ENCODE peak calls at places on chromosomes 2 and 18, in seven cellular contexts. F is fibroblast of lung, B is SK-N-SH, X is mesenchymal stem cell, C is A549, A is endothelial cell of umbilical vein, T is mesendoderm. S is an unnamed sample.

GRCh38 chr2:216017365-216017764 is 4.0 kb upstream of the MREG start:
- DNase-seq in F (no peak), B (peak; percentile 63), X (peak; percentile 40), C (peak; percentile 16), A (no peak), T (no peak), S (peak; percentile 91)

GRCh38 chr2:75226099-75226498 is 26.8 kb upstream of the TACR1 start:
- DNase-seq in F (no peak), B (no peak), X (no peak), C (no peak), A (no peak), T (no peak), S (no peak)

GRCh38 chr2:48085888-48086287 is 179.6 kb upstream of the FBXO11 start:
- DNase-seq in F (no peak), B (no peak), X (no peak), C (no peak), A (no peak), T (no peak), S (no peak)

GRCh38 chr2:100105678-100106054 is 36.7 kb downstream of the AFF3 start:
- DNase-seq in F (peak; percentile 14), B (no peak), X (peak; percentile 61), C (no peak), A (no peak), T (peak; percentile 63), S (no peak)

GRCh38 chr2:73260338-73260984 is 23.8 kb downstream of the FBXO41 start:
- DNase-seq in F (peak; percentile 34), B (peak; percentile 74), X (peak; percentile 48), C (peak; percentile 76), A (peak; percentile 43), T (peak; percentile 77), S (peak; percentile 13)

GRCh38 chr18:54926593-54927297 is 32.5 kb downstream of the CCDC68 start:
- DNase-seq in F (peak; percentile 39), B (no peak), X (no peak), C (no peak), A (no peak), T (no peak), S (no peak)

GRCh38 chr18:10838594-10838993 is 310.8 kb downstream of the PIEZO2 start:
- DNase-seq in F (peak; percentile 97), B (no peak), X (peak; percentile 94), C (no peak), A (no peak), T (no peak), S (no peak)

GRCh38 chr2:234677758-234678538 is 181.1 kb upstream of the ARL4C start:
- DNase-seq in F (peak; percentile 58), B (no peak), X (peak; percentile 71), C (peak; percentile 71), A (no peak), T (no peak), S (no peak)

GRCh38 chr2:203949228-203949627 is 12.7 kb downstream of the ICOS start:
- DNase-seq in F (peak; percentile 8), B (no peak), X (peak; percentile 10), C (no peak), A (no peak), T (no peak), S (no peak)

GRCh38 chr2:223114170-223114569 is 62.2 kb downstream of the KCNE4 start:
- DNase-seq in F (no peak), B (no peak), X (no peak), C (no peak), A (peak; percentile 95), T (no peak), S (no peak)

GRCh38 chr2:3314626-3315025 is 63.0 kb downstream of the EIPR1 start:
- DNase-seq in F (no peak), B (peak; percentile 65), X (no peak), C (no peak), A (no peak), T (no peak), S (no peak)

GRCh38 chr2:15038373-15039364 is 406.2 kb downstream of the LRATD1 start:
- DNase-seq in F (peak; percentile 36), B (no peak), X (no peak), C (no peak), A (no peak), T (no peak), S (no peak)

GRCh38 chr2:97840198-97840597 is 126.8 kb downstream of the ZAP70 start:
- DNase-seq in F (no peak), B (no peak), X (no peak), C (no peak), A (no peak), T (no peak), S (no peak)

GRCh38 chr2:144412727-144413126 is 107.2 kb downstream of the ZEB2 start:
- DNase-seq in F (peak; percentile 66), B (no peak), X (no peak), C (no peak), A (no peak), T (no peak), S (no peak)

GRCh38 chr2:86645752-86646151 is 22.1 kb upstream of the RNF103 start:
- DNase-seq in F (no peak), B (no peak), X (no peak), C (no peak), A (no peak), T (peak; percentile 37), S (no peak)

GRCh38 chr2:94986392-94986963 is 39.0 kb upstream of the MAL start:
- DNase-seq in F (peak; percentile 73), B (peak; percentile 63), X (no peak), C (peak; percentile 71), A (peak; percentile 52), T (peak; percentile 74), S (peak; percentile 42)

GRCh38 chr2:211175956-211176355 is 619.6 kb downstream of the CPS1 start:
- DNase-seq in F (no peak), B (no peak), X (no peak), C (no peak), A (no peak), T (no peak), S (no peak)

GRCh38 chr18:11807233-11807632 is 44.0 kb upstream of the CHMP1B start:
- DNase-seq in F (no peak), B (no peak), X (no peak), C (peak; percentile 19), A (no peak), T (no peak), S (no peak)

GRCh38 chr2:158651358-158652057 is 143.6 kb upstream of the DAPL1 start:
- DNase-seq in F (no peak), B (no peak), X (no peak), C (no peak), A (no peak), T (no peak), S (no peak)

GRCh38 chr2:59282374-59283057 is 1041.4 kb upstream of the FANCL start:
- DNase-seq in F (no peak), B (peak; percentile 13), X (no peak), C (no peak), A (no peak), T (no peak), S (no peak)

GRCh38 chr2:211216221-211216620 is 659.8 kb downstream of the CPS1 start:
- DNase-seq in F (no peak), B (no peak), X (peak; percentile 23), C (peak; percentile 13), A (no peak), T (peak; percentile 53), S (peak; percentile 41)

DNA sequence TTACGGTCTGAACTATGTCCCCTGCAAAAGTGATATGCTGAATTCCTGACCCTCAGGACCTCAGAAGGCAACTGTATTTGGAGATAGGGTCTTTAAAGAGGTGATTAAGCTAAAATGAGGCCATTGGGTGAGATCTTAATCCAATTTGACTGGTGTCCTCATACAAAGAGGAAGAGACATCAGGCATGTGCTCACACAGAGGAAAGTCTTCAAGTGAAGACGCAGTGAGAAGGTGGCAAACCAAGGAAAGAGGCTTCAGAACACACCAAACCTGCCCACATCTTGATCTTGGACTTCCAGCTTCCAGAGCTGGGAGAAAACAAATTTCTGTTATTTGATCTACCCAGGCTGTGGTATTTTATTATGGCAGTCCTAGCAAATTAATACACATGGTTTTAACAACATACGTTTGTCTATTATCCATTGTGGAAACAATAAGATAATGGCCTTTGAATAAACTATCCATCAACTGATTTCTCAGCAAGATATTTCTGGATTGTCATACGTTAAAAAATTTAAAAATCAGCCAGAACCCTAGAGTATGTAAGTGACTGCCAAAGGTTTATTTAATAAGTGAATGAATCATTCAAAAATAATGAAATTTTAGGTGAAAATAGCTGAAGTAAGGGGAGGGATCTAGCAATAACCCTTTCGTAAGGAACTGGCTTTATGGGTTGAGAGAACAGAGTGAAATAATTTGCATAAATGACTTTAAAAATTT is 6.5 kb downstream of the WIPF1 start:
- DNase-seq in F (peak; percentile 37), B (no peak), X (no peak), C (no peak), A (no peak), T (peak; percentile 38), S (no peak)
- H3K4me2 ChIP-seq in F (no peak overlapping the region), B (peak overlapping the region; percentile 35), X (no peak overlapping the region), C (peak overlapping the region; percentile 7), A (no peak overlapping the region), T (no peak overlapping the region), S (no peak overlapping the region)

GRCh38 chr2:165610591-165611029 is 141.1 kb downstream of the CSRNP3 start:
- DNase-seq in F (no peak), B (no peak), X (no peak), C (no peak), A (peak; percentile 50), T (peak; percentile 41), S (peak; percentile 75)
- H3K27ac ChIP-seq in F (no peak overlapping the region), B (no peak overlapping the region), X (no peak overlapping the region), C (no peak overlapping the region), A (no peak overlapping the region), T (no peak overlapping the region), S (peak overlapping the region; percentile 30)

GRCh38 chr2:120262761-120263428 is 10.2 kb downstream of the RALB start:
- DNase-seq in F (no peak), B (no peak), X (peak; percentile 55), C (no peak), A (no peak), T (no peak), S (no peak)
- H3K4me2 ChIP-seq in F (no peak overlapping the region), B (no peak overlapping the region), X (no peak overlapping the region), C (no peak overlapping the region), A (no peak overlapping the region), T (no peak overlapping the region), S (no peak overlapping the region)

GRCh38 chr2:46854260-46854659 is 61.3 kb downstream of the MCFD2 start:
- DNase-seq in F (no peak), B (no peak), X (no peak), C (no peak), A (peak; percentile 72), T (no peak), S (no peak)
- H3K27ac ChIP-seq in F (peak overlapping the region; percentile 70), B (peak overlapping the region; percentile 68), X (peak overlapping the region; percentile 71), C (peak overlapping the region; percentile 99), A (peak overlapping the region; percentile 75), T (no peak overlapping the region), S (no peak overlapping the region)

DNA sequence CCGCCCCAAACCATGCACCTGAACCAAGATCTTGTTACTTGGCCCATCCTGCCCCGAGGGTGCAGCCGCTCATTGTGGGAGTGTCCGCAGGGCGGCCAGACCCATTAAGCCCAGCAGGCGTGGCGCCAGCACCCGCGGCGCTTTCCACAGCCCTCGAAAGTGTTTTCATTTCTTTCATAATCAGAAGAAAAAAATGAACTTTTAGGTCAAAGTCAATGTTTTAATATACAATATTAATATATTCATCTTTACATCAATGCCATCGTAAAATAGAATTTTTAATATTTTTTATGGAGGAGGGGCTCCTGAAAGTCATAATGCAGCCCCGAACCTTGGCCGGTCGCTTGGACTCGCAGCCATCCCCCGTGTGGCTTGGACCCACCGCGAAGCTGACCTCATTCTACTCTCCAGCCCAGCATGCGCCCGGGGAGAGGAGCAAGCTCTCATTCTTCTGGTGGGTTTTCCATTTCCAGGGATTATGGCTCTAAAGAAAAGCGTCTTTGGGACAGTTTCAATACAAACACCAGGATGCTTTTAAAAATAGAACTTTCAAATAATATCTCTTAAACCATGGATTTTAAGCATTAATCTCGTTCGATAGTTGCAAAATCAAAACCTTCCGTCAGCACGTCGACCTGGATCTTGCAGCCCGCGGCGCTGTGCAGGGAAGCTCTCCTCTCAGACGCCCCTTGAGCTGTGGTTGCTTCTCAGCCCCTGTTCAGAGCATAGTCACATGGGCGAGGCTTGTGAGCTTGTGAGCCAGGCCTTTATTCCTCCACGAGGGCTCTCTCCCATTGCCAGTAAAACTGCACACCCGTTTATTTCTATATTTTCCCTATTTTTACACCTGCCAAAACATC is 17.2 kb upstream of the ASB1 start:
- DNase-seq in F (no peak), B (no peak), X (no peak), C (no peak), A (no peak), T (no peak), S (no peak)
- H3K4me2 ChIP-seq in F (no peak overlapping the region), B (no peak overlapping the region), X (no peak overlapping the region), C (no peak overlapping the region), A (no peak overlapping the region), T (no peak overlapping the region), S (no peak overlapping the region)

S was measured in MM.1S.